ENCODE peak calls at places on chromosome 10, in seven cellular contexts. E is stimulated activated CD8-positive, alpha-beta memory T cell treated with anti-CD3 and anti-CD28 coated beads, Interleukin-4, amount 100 ng/mL, for 1 hour; A is foreskin keratinocyte; B is myocyte; T is central memory CD4-positive, alpha-beta T cell; O is AG09309; G is stimulated activated CD4-positive, alpha-beta T cell treated with anti-CD3 and anti-CD28 coated beads, TNF-alpha, amount 100 ng/mL, for 48 hours. M is an unnamed sample.

GRCh38 chr10:95266674-95267095 is 24.1 kb downstream of the PDLIM1 start:
- DNase-seq in E (no peak), A (peak), B (peak), T (no peak), O (no peak), G (no peak), M (no peak)

GRCh38 chr10:93657757-93658156 is 44.6 kb downstream of the FRA10AC1 start:
- DNase-seq in E (no peak), A (no peak), B (no peak), T (no peak), O (no peak), G (no peak), M (no peak)

GRCh38 chr10:115818015-115818414 is 455.0 kb downstream of the GFRA1 start:
- DNase-seq in E (no peak), A (no peak), B (no peak), T (no peak), O (no peak), G (no peak), M (no peak)

GRCh38 chr10:120085386-120085785 is 192.9 kb downstream of the SEC23IP start:
- DNase-seq in E (no peak), A (no peak), B (no peak), T (no peak), O (no peak), G (no peak), M (no peak)

GRCh38 chr10:69668722-69669121 is 38.7 kb downstream of the FAM241B start:
- DNase-seq in E (no peak), A (no peak), B (no peak), T (no peak), O (no peak), G (no peak), M (no peak)

GRCh38 chr10:117483056-117483590 is 59.4 kb upstream of the EMX2 start:
- DNase-seq in E (no peak), A (no peak), B (no peak), T (no peak), O (no peak), G (no peak), M (no peak)

GRCh38 chr10:99530108-99531025 is 2.4 kb upstream of the NKX2-3 start:
- DNase-seq in E (no peak), A (no peak), B (no peak), T (no peak), O (no peak), G (no peak), M (no peak)

GRCh38 chr10:58152698-58153263 is 114.9 kb downstream of the IPMK start:
- DNase-seq in E (peak), A (peak), B (peak), T (no peak), O (no peak), G (peak), M (no peak)

GRCh38 chr10:61869276-61869675 is 32.2 kb upstream of the ARID5B start:
- DNase-seq in E (no peak), A (no peak), B (no peak), T (no peak), O (no peak), G (no peak), M (no peak)

GRCh38 chr10:82874671-82875070 is 999.7 kb downstream of the NRG3 start:
- DNase-seq in E (no peak), A (no peak), B (no peak), T (no peak), O (no peak), G (no peak), M (no peak)

GRCh38 chr10:116961305-116962251 is 43.4 kb downstream of the SHTN1 start:
- DNase-seq in E (no peak), A (no peak), B (no peak), T (no peak), O (no peak), G (no peak), M (no peak)

GRCh38 chr10:62306663-62307062 is 38.0 kb upstream of the RTKN2 start:
- DNase-seq in E (no peak), A (no peak), B (no peak), T (peak), O (no peak), G (no peak), M (no peak)

GRCh38 chr10:7948601-7949000 is 105.9 kb upstream of the GATA3 start:
- DNase-seq in E (no peak), A (no peak), B (no peak), T (no peak), O (peak), G (no peak), M (no peak)

GRCh38 chr10:52539463-52539862 is 225.4 kb downstream of the DKK1 start:
- DNase-seq in E (no peak), A (peak), B (peak), T (no peak), O (no peak), G (no peak), M (no peak)